ENCODE peak calls at places on chromosome 5, in five cellular contexts. D, P, U, W and J are unnamed samples.

GRCh38 chr5:78291687-78292086 is 2.8 kb downstream of the AP3B1 start:
- DNase-seq in P (no peak), U (no peak), W (no peak), D (no peak), J (no peak)

GRCh38 chr5:173452098-173452497 is 123.9 kb upstream of the STC2 start:
- DNase-seq in P (peak), D (peak), U (no peak), W (no peak), J (peak)

GRCh38 chr5:78648359-78649219 is at the start of gene LHFPL2:
- DNase-seq in P (peak), D (no peak), W (no peak), U (no peak), J (peak)

GRCh38 chr5:166649656-166650055 is 1641.8 kb upstream of the WWC1 start:
- DNase-seq in D (no peak), P (no peak), U (no peak), W (no peak), J (no peak)

GRCh38 chr5:130541617-130542221 is 623.3 kb downstream of the HINT1 start:
- DNase-seq in P (peak), U (no peak), D (no peak), W (no peak), J (peak)

GRCh38 chr5:97231025-97231636 is 48.1 kb upstream of the RIOK2 start:
- DNase-seq in P (peak), U (peak), D (peak), W (no peak), J (peak)

GRCh38 chr5:151315998-151316597 is 12.5 kb upstream of the SLC36A3 start:
- DNase-seq in D (peak), W (no peak), U (no peak), P (peak), J (peak)

GRCh38 chr5:80934751-80935150 is 25.4 kb upstream of the RASGRF2 start:
- DNase-seq in W (no peak), U (no peak), D (peak), P (no peak), J (no peak)

GRCh38 chr5:107457881-107458280 is 212.9 kb downstream of the EFNA5 start:
- DNase-seq in W (no peak), U (no peak), P (no peak), D (no peak), J (no peak)

GRCh38 chr5:151357792-151358191 is 10.4 kb upstream of the SLC36A2 start:
- DNase-seq in P (peak), D (no peak), W (no peak), U (no peak), J (no peak)

GRCh38 chr5:35974570-35974969 is 16.6 kb downstream of the UGT3A1 start:
- DNase-seq in U (no peak), D (no peak), P (no peak), W (no peak), J (no peak)

GRCh38 chr5:82886911-82887310 is 190.3 kb downstream of the TMEM167A start:
- DNase-seq in U (no peak), P (no peak), D (no peak), W (no peak), J (no peak)

GRCh38 chr5:140182803-140183367 is 7.9 kb downstream of the CYSTM1 start:
- DNase-seq in U (no peak), P (no peak), D (no peak), W (no peak), J (peak)

GRCh38 chr5:73733219-73733618 is 107.2 kb downstream of the ARHGEF28 start:
- DNase-seq in W (no peak), D (no peak), P (no peak), U (no peak), J (peak)

GRCh38 chr5:132272341-132273210 is 15.1 kb downstream of the PDLIM4 start:
- DNase-seq in P (peak), D (peak), U (no peak), W (peak), J (peak)

GRCh38 chr5:54874337-54875021 is 110.9 kb downstream of the ESM1 start:
- DNase-seq in W (no peak), U (no peak), D (no peak), P (no peak), J (peak)

GRCh38 chr5:135826994-135827671 is 7.3 kb upstream of the SLC25A48 start:
- DNase-seq in U (no peak), P (no peak), D (no peak), W (no peak), J (no peak)

GRCh38 chr5:142826741-142827492 is 56.7 kb downstream of the ARHGAP26 start:
- DNase-seq in D (no peak), U (no peak), P (peak), W (no peak), J (peak)

GRCh38 chr5:154296525-154297159 is 106.1 kb downstream of the GALNT10 start:
- DNase-seq in D (no peak), P (no peak), U (no peak), W (no peak), J (no peak)

GRCh38 chr5:146426853-146427618 is 20.1 kb upstream of the TCERG1 start:
- DNase-seq in P (peak), U (no peak), W (no peak), D (peak), J (peak)

GRCh38 chr5:30540150-30540549 is 653.3 kb upstream of the CDH6 start:
- DNase-seq in P (no peak), D (no peak), U (no peak), W (no peak), J (no peak)

GRCh38 chr5:149963722-149964121 is 3.2 kb downstream of the SLC26A2 start:
- DNase-seq in D (no peak), U (no peak), P (no peak), W (no peak), J (peak)